ENCODE peak calls at places on chromosomes 3 and 15, in five cellular contexts. F, Q, H, A and V are unnamed samples.

GRCh38 chr3:23129817-23130216 is 73.3 kb upstream of the UBE2E2 start:
- DNase-seq in A (no peak), F (no peak), Q (peak; percentile 51), H (no peak), V (no peak)

GRCh38 chr3:34213481-34213880 is 415.1 kb downstream of the PDCD6IP start:
- DNase-seq in Q (peak; percentile 46), F (no peak), A (peak; percentile 11), H (no peak), V (no peak)

GRCh38 chr3:116148881-116149530 is 296.3 kb downstream of the LSAMP start:
- DNase-seq in Q (no peak), H (no peak), A (no peak), F (no peak), V (peak; percentile 37)

GRCh38 chr15:39124925-39125625 is 455.8 kb upstream of the THBS1 start:
- DNase-seq in F (no peak), Q (no peak), A (peak; percentile 64), H (no peak), V (peak; percentile 39)

GRCh38 chr3:187610926-187611545 is 59.2 kb downstream of the SST start:
- DNase-seq in Q (no peak), H (no peak), F (no peak), A (no peak), V (peak; percentile 3)

GRCh38 chr3:177491301-177492031 is 294.2 kb upstream of the TBL1XR1 start:
- DNase-seq in A (peak; percentile 54), Q (no peak), H (no peak), F (no peak), V (no peak)

GRCh38 chr3:23752126-23752525 is 53.6 kb upstream of the UBE2E1 start:
- DNase-seq in H (no peak), A (no peak), Q (no peak), F (no peak), V (peak; percentile 17)

GRCh38 chr15:41971089-41971892 is 1.1 kb downstream of the EHD4 start:
- DNase-seq in H (peak; percentile 83), F (peak; percentile 55), Q (peak; percentile 83), A (peak; percentile 83), V (peak; percentile 65)

GRCh38 chr3:3113042-3113709 is 3.0 kb upstream of the IL5RA start:
- DNase-seq in Q (no peak), A (no peak), F (no peak), H (no peak), V (peak; percentile 35)

GRCh38 chr3:134035836-134036235 is 6.1 kb upstream of the SLCO2A1 start:
- DNase-seq in F (no peak), H (no peak), Q (no peak), A (no peak), V (peak; percentile 27)

GRCh38 chr3:98681486-98681885 is 81.7 kb upstream of the ST3GAL6 start:
- DNase-seq in H (no peak), A (no peak), Q (no peak), F (no peak), V (no peak)

GRCh38 chr3:140896997-140897396 is 44.6 kb upstream of the SLC25A36 start:
- DNase-seq in H (no peak), F (no peak), A (no peak), Q (no peak), V (no peak)

GRCh38 chr15:39888809-39889208 is 31.3 kb downstream of the GPR176 start:
- DNase-seq in A (no peak), Q (peak; percentile 12), H (no peak), F (no peak), V (no peak)

GRCh38 chr3:70360985-70361384 is 48.5 kb upstream of the MDFIC2 start:
- DNase-seq in Q (peak; percentile 41), H (peak; percentile 5), A (peak; percentile 29), F (no peak), V (peak; percentile 2)

GRCh38 chr15:65584241-65584640 is 26.7 kb downstream of the INTS14 start:
- DNase-seq in A (peak; percentile 75), H (no peak), Q (no peak), F (no peak), V (no peak)

GRCh38 chr3:160460033-160460432 is 10.4 kb upstream of the TRIM59 start:
- DNase-seq in A (no peak), Q (no peak), F (no peak), H (no peak), V (no peak)

GRCh38 chr3:124861041-124861440 is 26.1 kb downstream of the ITGB5 start:
- DNase-seq in F (no peak), Q (no peak), H (no peak), A (no peak), V (no peak)

GRCh38 chr3:35437381-35437780 is 201.9 kb upstream of the ARPP21 start:
- DNase-seq in A (no peak), H (no peak), F (no peak), Q (no peak), V (no peak)

GRCh38 chr3:16978234-16978920 is 93.6 kb downstream of the PLCL2 start:
- DNase-seq in Q (no peak), H (no peak), A (no peak), F (no peak), V (no peak)

GRCh38 chr3:103337179-103337845 is 902.5 kb downstream of the ZPLD1 start:
- DNase-seq in Q (no peak), H (no peak), F (no peak), A (no peak), V (no peak)

GRCh38 chr3:118909751-118910150 is 124.9 kb downstream of the IGSF11 start:
- DNase-seq in Q (no peak), A (no peak), H (no peak), F (no peak), V (no peak)

GRCh38 chr15:83012038-83012490 is 625 bp upstream of the C15orf40 start:
- DNase-seq in F (no peak), A (no peak), Q (no peak), H (no peak), V (no peak)

GRCh38 chr15:94286581-94286980 is 55.2 kb downstream of the MCTP2 start:
- DNase-seq in F (no peak), H (no peak), A (peak; percentile 19), Q (no peak), V (no peak)

GRCh38 chr3:43379343-43379742 is 93.0 kb downstream of the SNRK start:
- DNase-seq in A (no peak), Q (no peak), H (no peak), F (no peak), V (peak; percentile 72)

GRCh38 chr3:146256851-146257486 is 6.1 kb upstream of the PLSCR4 start:
- DNase-seq in H (no peak), F (no peak), Q (peak; percentile 11), A (no peak), V (peak; percentile 89)

GRCh38 chr15:88621789-88622604 is 857 bp downstream of the AEN start:
- DNase-seq in H (peak; percentile 68), Q (peak; percentile 45), A (peak; percentile 40), F (peak; percentile 48), V (peak; percentile 51)

GRCh38 chr3:78988324-78988723 is 779.5 kb downstream of the ROBO1 start:
- DNase-seq in F (no peak), Q (peak; percentile 28), H (no peak), A (peak; percentile 26), V (peak; percentile 58)
- TF ChIP-seq CTCF in F (no peak), Q (peak; percentile 56), H (no peak), A (no peak), V (peak; percentile 37)

GRCh38 chr3:27325419-27325818 is 43.8 kb downstream of the NEK10 start:
- DNase-seq in H (no peak), A (no peak), Q (no peak), F (no peak), V (no peak)
- TF ChIP-seq CTCF in H (no peak), A (no peak), Q (no peak), F (peak; percentile 13), V (peak; percentile 3)

GRCh38 chr3:196179380-196180308 is 31.6 kb downstream of the ZDHHC19 start:
- DNase-seq in H (peak; percentile 85), A (peak; percentile 25), F (peak; percentile 87), Q (no peak), V (peak; percentile 46)
- TF ChIP-seq CTCF in H (peak; percentile 44), A (no peak), F (peak; percentile 64), Q (no peak), V (no peak)

DNA sequence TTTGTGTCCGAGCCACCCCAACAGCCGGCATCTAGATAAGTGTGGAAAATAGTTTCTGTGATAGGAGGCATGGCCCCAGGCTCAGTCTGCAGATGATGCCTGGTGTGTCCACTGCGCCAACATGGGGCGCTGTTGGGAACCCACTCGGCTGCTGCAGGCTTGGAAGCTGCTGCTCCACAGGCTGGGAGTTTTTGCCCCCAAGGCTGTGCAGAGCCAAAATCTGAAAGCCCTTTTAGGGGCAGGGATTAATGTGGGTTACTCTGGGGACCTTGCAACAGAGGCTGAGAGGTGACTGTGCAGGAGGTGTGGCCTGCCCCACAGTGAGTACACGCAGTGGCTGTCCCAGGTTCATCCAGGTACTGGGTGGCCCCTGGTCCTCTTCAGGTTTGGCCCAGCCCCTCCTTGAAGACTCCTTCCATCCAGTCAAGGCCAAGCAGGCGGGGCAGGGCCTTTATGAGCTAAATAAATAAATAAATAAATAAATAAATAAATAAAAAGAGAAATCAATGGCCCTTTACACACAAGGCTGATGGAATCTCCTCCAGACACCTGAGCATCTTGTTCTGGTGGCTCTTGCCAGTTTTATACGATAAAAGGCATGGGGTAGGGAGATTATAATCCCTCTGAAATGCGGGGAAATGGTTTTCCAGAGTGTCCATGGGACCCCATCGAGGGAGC is 73.8 kb downstream of the AAGAB start:
- DNase-seq in Q (no peak), F (no peak), H (no peak), A (no peak), V (no peak)
- TF ChIP-seq CTCF in Q (peak; percentile 3), F (no peak), H (no peak), A (no peak), V (no peak)

GRCh38 chr3:192812736-192813383 is 85.5 kb upstream of the FGF12 start:
- DNase-seq in A (peak; percentile 79), H (no peak), F (peak; percentile 7), Q (peak; percentile 72), V (peak; percentile 84)
- TF ChIP-seq CTCF in A (peak; percentile 44), H (no peak), F (peak; percentile 58), Q (peak; percentile 73), V (peak; percentile 66)

GRCh38 chr3:195259146-195259563 is 11.8 kb downstream of the XXYLT1 start:
- DNase-seq in H (no peak), F (no peak), Q (no peak), A (peak; percentile 69), V (peak; percentile 60)

GRCh38 chr3:195257454-195258448 is 13.2 kb downstream of the XXYLT1 start:
- DNase-seq in F (no peak), Q (no peak), A (no peak), H (peak; percentile 23), V (peak; percentile 20)

GRCh38 chr3:195258449-195259145 is 12.4 kb downstream of the XXYLT1 start:
- DNase-seq in H (no peak), A (peak; percentile 45), F (no peak), Q (no peak), V (peak; percentile 18)

GRCh38 chr3:195260286-195260905 is 10.6 kb downstream of the XXYLT1 start:
- DNase-seq in Q (peak; percentile 46), F (no peak), H (peak; percentile 57), A (peak; percentile 53), V (peak; percentile 27)

GRCh38 chr3:195259564-195260285 is 11.2 kb downstream of the XXYLT1 start:
- DNase-seq in F (peak; percentile 92), Q (peak; percentile 97), H (peak; percentile 96), A (peak; percentile 96), V (peak; percentile 97)
- TF ChIP-seq CTCF in F (peak; percentile 86), Q (peak; percentile 38), H (peak; percentile 96), A (peak; percentile 88), V (peak; percentile 19)

DNA sequence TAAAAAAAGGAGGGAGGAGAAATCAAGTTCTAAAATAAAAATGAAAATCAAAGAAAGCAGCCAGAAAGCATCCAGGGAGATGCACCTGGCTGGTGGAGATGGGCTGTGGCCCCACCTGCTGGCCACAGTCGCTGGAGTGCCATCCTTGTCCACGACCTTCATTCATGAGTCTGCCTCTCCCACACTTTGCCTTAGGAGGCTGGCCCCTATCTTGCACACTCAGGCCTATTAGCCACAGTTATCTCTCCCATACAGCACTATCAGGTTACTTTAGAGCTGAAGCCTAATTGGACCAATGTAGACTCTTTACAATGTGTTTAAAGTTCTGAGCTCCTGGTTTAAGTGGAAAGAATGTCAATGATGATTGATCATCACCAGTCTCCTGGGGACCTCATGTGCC is 392.0 kb upstream of the RORA start:
- DNase-seq in F (no peak), Q (peak; percentile 69), H (peak; percentile 7), A (peak; percentile 21), V (peak; percentile 15)
- TF ChIP-seq CTCF in F (peak; percentile 52), Q (peak; percentile 69), H (peak; percentile 50), A (peak; percentile 39), V (peak; percentile 41)